ENCODE peak calls at places on chromosomes 11 and 22, in four cellular contexts. C, W, O and B are unnamed samples.

GRCh38 chr11:131109256-131109655 is 193.0 kb upstream of the SNX19 start:
- DNase-seq in C (no peak), W (peak), O (no peak), B (no peak)

GRCh38 chr11:97893612-97894011 is 1127.1 kb upstream of the CNTN5 start:
- DNase-seq in C (no peak), W (no peak), O (no peak), B (no peak)

GRCh38 chr11:64313491-64314145 is 3.7 kb downstream of the TRMT112 start:
- DNase-seq in C (no peak), W (peak), O (no peak), B (no peak)

GRCh38 chr11:130888790-130889189 is 27.5 kb downstream of the SNX19 start:
- DNase-seq in C (no peak), W (no peak), O (no peak), B (no peak)

GRCh38 chr11:18383388-18384156 is 10.8 kb upstream of the LDHA start:
- DNase-seq in C (peak), W (peak), O (peak), B (peak)

GRCh38 chr11:83158965-83159900 is 2.3 kb downstream of the PCF11 start:
- DNase-seq in C (no peak), W (no peak), O (no peak), B (no peak)

GRCh38 chr11:88202498-88202897 is 27.3 kb upstream of the RAB38 start:
- DNase-seq in C (no peak), W (no peak), O (no peak), B (no peak)

GRCh38 chr22:40065981-40066380 is 71.2 kb downstream of the FAM83F start:
- DNase-seq in C (no peak), W (no peak), O (no peak), B (no peak)

GRCh38 chr11:67240575-67241389 is 25.5 kb upstream of the GRK2 start:
- DNase-seq in C (peak), W (peak), O (peak), B (peak)

GRCh38 chr22:26529345-26529744 is 17.1 kb upstream of the TFIP11 start:
- DNase-seq in C (no peak), W (peak), O (peak), B (no peak)

GRCh38 chr11:116517077-116517476 is 255.7 kb downstream of the BUD13 start:
- DNase-seq in C (no peak), W (no peak), O (no peak), B (no peak)

GRCh38 chr11:112085822-112086421 is 634 bp downstream of the TIMM8B start:
- DNase-seq in C (no peak), W (peak), O (peak), B (peak)

GRCh38 chr11:46658259-46658658 is 40.9 kb downstream of the ATG13 start:
- DNase-seq in C (no peak), W (peak), O (peak), B (no peak)

GRCh38 chr11:66473608-66474525 is 6.4 kb upstream of the DPP3 start:
- DNase-seq in C (no peak), W (no peak), O (no peak), B (no peak)

GRCh38 chr11:113994077-113994954 is 19.4 kb downstream of the HTR3A start:
- DNase-seq in C (no peak), W (no peak), O (peak), B (no peak)

GRCh38 chr22:42000466-42000865 is 1.9 kb downstream of the WBP2NL start:
- DNase-seq in C (no peak), W (no peak), O (no peak), B (no peak)

GRCh38 chr22:47175761-47176359 is 413.4 kb downstream of the TBC1D22A start:
- DNase-seq in C (peak), W (no peak), O (peak), B (no peak)

GRCh38 chr22:38122616-38123015 is 12.1 kb upstream of the BAIAP2L2 start:
- DNase-seq in C (no peak), W (no peak), O (no peak), B (peak)

GRCh38 chr22:39773976-39774539 is 119.5 kb downstream of the ENTHD1 start:
- DNase-seq in C (no peak), W (no peak), O (no peak), B (peak)

GRCh38 chr11:75719639-75720239 is 2.1 kb downstream of the MOGAT2 start:
- DNase-seq in C (no peak), W (no peak), O (no peak), B (no peak)

GRCh38 chr11:1310315-1310687 is 869 bp upstream of the TOLLIP start:
- DNase-seq in C (no peak), W (no peak), O (no peak), B (no peak)

GRCh38 chr22:39317084-39317755 is 2.2 kb downstream of the RPL3 start:
- DNase-seq in C (peak), W (no peak), O (no peak), B (no peak)

GRCh38 chr11:119885861-119886567 is 157.0 kb upstream of the NECTIN1 start:
- DNase-seq in C (no peak), W (no peak), O (no peak), B (no peak)

GRCh38 chr22:29600846-29601245 is 2.6 kb upstream of the NF2 start:
- DNase-seq in C (no peak), W (no peak), O (no peak), B (no peak)

GRCh38 chr11:1780700-1781592 is 17.2 kb upstream of the CTSD start:
- DNase-seq in C (peak), W (no peak), O (peak), B (no peak)

GRCh38 chr11:47148903-47149535 is 27.7 kb downstream of the ARFGAP2 start:
- DNase-seq in C (no peak), W (no peak), O (peak), B (no peak)

GRCh38 chr22:35116269-35116668 is 50.3 kb downstream of the ISX start:
- DNase-seq in C (no peak), W (no peak), O (no peak), B (no peak)

GRCh38 chr11:66891849-66892660 is 35.2 kb downstream of the LRFN4 start:
- DNase-seq in C (no peak), W (peak), O (peak), B (no peak)

GRCh38 chr22:41564563-41564962 is 3.8 kb downstream of the CSDC2 start:
- DNase-seq in C (no peak), W (peak), O (no peak), B (no peak)

GRCh38 chr22:22201185-22201924 is 43.2 kb upstream of the VPREB1 start:
- DNase-seq in C (peak), W (peak), O (no peak), B (peak)

GRCh38 chr11:134564472-134565200 is 152.6 kb upstream of the B3GAT1 start:
- DNase-seq in C (no peak), W (no peak), O (no peak), B (no peak)

GRCh38 chr11:121575250-121575962 is 122.6 kb upstream of the SORL1-AS1 start:
- DNase-seq in C (peak), W (peak), O (peak), B (no peak)

GRCh38 chr11:63937713-63938480 is 905 bp upstream of the NAA40 start:
- DNase-seq in C (no peak), W (no peak), O (peak), B (no peak)

GRCh38 chr11:11456896-11457295 is 103.8 kb upstream of the CSNK2A3 start:
- DNase-seq in C (no peak), W (no peak), O (no peak), B (no peak)

GRCh38 chr22:27808730-27809129 is 7.2 kb upstream of the MN1 start:
- DNase-seq in C (no peak), W (no peak), O (no peak), B (no peak)

GRCh38 chr22:27809226-27809625 is 7.7 kb upstream of the MN1 start:
- DNase-seq in C (no peak), W (no peak), O (no peak), B (no peak)

GRCh38 chr22:27809700-27810365 is 8.3 kb upstream of the MN1 start:
- DNase-seq in C (no peak), W (no peak), O (no peak), B (no peak)

GRCh38 chr22:27811778-27812177 is 10.2 kb upstream of the MN1 start:
- DNase-seq in C (no peak), W (no peak), O (no peak), B (no peak)

DNA sequence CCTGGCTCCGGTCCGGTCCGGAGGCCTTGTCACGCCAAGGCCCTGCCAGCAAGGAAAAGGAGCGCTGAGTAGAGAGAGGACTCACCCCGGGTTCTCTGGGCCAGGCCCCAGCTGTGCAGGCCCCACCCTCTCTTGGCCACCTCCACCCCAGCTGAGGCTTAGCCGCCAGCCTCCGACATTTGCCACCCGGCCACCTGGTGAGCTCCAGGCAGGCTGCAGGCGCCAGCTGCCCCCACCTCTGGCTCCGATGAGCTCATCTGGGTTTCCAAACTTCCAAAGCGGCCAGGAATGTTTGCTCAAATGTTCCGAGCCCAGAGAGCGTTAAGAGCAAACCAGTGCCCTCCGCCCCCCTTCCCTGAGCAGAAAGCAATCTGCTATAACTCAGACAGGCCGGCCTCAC is 9.0 kb upstream of the MN1 start:
- DNase-seq in C (no peak), W (peak), O (peak), B (no peak)
- H3K4me3 ChIP-seq in C (no peak), W (no peak), O (no peak), B (no peak)

DNA sequence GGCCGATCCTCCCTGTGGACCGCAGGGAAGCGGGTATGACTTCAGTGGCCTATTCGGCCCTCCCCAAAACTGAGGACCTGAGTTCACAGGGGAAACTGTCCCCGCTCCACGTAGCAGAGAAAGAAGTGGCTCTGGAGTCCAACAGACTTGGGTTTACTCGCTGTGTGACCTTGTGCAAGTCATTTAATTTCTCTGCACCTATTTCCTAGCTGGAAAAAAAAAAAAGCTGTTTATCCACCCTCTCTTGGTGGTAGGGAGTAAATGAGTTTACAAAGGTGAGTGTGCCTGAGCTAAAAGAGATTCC is 2.2 kb downstream of the SPON1 start:
- DNase-seq in C (no peak), W (no peak), O (no peak), B (no peak)
- H3K4me3 ChIP-seq in C (peak), W (no peak), O (no peak), B (no peak)

DNA sequence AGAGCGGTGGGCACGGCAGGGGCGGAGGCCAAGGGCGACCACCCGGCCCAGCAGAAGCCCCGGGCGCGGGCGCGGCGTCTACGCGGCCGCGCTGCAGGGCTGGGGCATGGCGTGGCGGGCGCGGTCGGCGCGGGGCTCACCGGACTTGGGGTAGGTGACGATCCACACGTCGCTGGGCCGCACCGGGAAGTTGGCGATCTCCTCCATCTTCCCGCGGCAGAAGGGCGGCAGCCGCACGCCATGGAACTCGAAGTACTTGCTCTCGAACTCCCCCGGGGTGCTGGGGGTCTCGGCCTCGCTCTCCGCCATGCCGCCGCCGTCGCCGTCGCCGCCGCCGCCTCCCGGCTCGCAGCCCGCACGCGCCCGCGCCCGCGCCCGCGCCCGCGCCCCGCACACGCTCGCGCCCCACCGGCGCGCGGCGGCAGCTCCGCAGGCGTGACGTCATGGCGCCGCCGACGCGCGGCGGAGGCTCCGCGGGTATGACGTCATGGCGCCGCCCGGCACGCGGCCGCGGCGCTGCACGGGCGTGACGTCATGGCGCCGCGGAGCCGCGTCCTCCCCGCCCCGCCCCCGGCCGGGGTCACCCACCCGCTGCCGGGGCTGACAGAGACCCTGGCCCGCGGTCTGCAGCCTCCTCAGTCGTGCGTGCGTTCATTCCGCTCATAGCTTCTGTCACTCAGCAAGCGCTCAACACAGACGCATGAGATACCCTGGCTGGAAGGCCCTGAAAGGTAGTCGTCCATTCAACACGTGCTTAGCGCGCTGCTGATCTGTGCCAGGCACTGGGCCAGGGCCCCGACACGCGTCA is at the start of gene SULT4A1:
- DNase-seq in C (no peak), W (peak), O (peak), B (no peak)
- H3K4me3 ChIP-seq in C (no peak), W (peak), O (no peak), B (no peak)

GRCh38 chr11:44728085-44728410 is 1.3 kb downstream of the TSPAN18 start:
- DNase-seq in C (no peak), W (no peak), O (no peak), B (no peak)
- H3K4me3 ChIP-seq in C (peak), W (no peak), O (no peak), B (peak)

GRCh38 chr11:32890843-32891656 is 1.6 kb upstream of the QSER1 start:
- DNase-seq in C (no peak), W (no peak), O (no peak), B (no peak)
- H3K4me3 ChIP-seq in C (no peak), W (no peak), O (no peak), B (no peak)

GRCh38 chr22:27879923-27880322 is 39.1 kb downstream of the PITPNB start:
- DNase-seq in C (no peak), W (peak), O (peak), B (peak)

GRCh38 chr22:27880778-27881394 is 38.2 kb downstream of the PITPNB start:
- DNase-seq in C (no peak), W (peak), O (peak), B (peak)

GRCh38 chr22:27877501-27877900 is 41.6 kb downstream of the PITPNB start:
- DNase-seq in C (no peak), W (no peak), O (no peak), B (no peak)

GRCh38 chr22:27883656-27884350 is 35.3 kb downstream of the PITPNB start:
- DNase-seq in C (no peak), W (no peak), O (no peak), B (no peak)

GRCh38 chr22:27881404-27881803 is 37.7 kb downstream of the PITPNB start:
- DNase-seq in C (no peak), W (peak), O (peak), B (no peak)
- H3K4me3 ChIP-seq in C (no peak), W (no peak), O (no peak), B (no peak)

GRCh38 chr11:110832080-110832479 is 119.8 kb upstream of the ARHGAP20 start:
- DNase-seq in C (no peak), W (no peak), O (no peak), B (no peak)

GRCh38 chr11:110837535-110838127 is 125.4 kb upstream of the ARHGAP20 start:
- DNase-seq in C (no peak), W (no peak), O (no peak), B (peak)

GRCh38 chr11:110838808-110839207 is 126.6 kb upstream of the ARHGAP20 start:
- DNase-seq in C (no peak), W (no peak), O (no peak), B (no peak)

GRCh38 chr11:110833033-110833484 is 120.8 kb upstream of the ARHGAP20 start:
- DNase-seq in C (no peak), W (peak), O (no peak), B (no peak)

GRCh38 chr11:110835103-110835502 is 122.9 kb upstream of the ARHGAP20 start:
- DNase-seq in C (no peak), W (no peak), O (no peak), B (no peak)
- H3K4me3 ChIP-seq in C (no peak), W (no peak), O (no peak), B (no peak)

GRCh38 chr22:46067159-46068111 is 82.9 kb upstream of the PPARA start:
- DNase-seq in C (peak), W (peak), O (no peak), B (no peak)
- H3K4me3 ChIP-seq in C (peak), W (peak), O (no peak), B (no peak)

GRCh38 chr11:35017528-35018342 is 101.3 kb downstream of the PDHX start:
- DNase-seq in C (no peak), W (no peak), O (no peak), B (no peak)

GRCh38 chr11:35013514-35014191 is 97.2 kb downstream of the PDHX start:
- DNase-seq in C (no peak), W (no peak), O (no peak), B (no peak)

GRCh38 chr11:35015621-35016387 is 99.4 kb downstream of the PDHX start:
- DNase-seq in C (no peak), W (no peak), O (no peak), B (no peak)

GRCh38 chr11:35014352-35014751 is 97.9 kb downstream of the PDHX start:
- DNase-seq in C (no peak), W (peak), O (no peak), B (no peak)

DNA sequence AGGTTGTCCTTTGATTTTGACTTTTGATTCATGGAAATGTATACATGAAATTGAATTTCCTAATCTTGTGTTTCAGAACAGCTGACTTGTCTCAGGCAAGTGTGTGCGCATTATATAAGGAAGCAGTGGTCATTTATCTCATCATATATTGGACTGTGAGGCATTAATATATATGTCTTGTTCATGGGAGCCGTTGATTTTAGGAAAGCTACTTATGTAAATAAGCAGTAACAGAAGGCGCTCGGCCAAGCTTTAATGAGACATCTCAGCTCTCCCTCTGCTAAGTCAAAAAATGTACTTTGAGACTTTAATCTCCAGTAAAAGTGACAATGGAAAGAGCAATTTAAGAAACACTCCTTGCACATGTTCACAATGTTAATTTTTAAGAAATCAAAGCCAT is 100.5 kb downstream of the PDHX start:
- DNase-seq in C (no peak), W (no peak), O (no peak), B (no peak)
- H3K4me3 ChIP-seq in C (no peak), W (no peak), O (no peak), B (no peak)

DNA sequence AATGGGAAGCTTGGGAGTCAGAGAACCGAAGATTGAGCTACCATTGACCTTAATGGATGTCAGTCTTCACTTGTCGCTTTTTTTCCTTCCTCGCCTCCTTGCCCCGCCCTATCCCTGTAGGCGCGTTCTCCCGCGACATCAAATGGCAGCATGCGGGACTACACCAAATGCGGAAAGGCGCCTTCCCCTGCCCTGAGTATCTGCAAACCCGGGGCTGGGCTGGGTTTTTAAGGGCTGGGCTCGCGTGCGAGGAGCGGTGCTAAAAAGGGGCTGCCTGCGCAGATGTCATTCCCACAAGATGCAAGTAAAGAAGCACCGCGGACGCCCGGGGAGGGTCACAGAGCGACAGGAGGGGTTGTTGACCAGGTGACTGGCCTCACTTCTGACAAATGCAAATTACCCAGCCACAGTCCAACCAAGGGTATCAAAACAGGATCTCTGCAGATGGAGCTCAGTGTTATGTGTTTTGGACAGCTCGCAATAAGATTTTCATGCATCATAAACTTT is 4.7 kb upstream of the FAM111B start:
- DNase-seq in C (peak), W (peak), O (peak), B (no peak)
- H3K4me3 ChIP-seq in C (peak), W (peak), O (no peak), B (no peak)